ENCODE peak calls at places on chromosome 7, in five cellular contexts. I is SK-N-SH, L is IMR-90, O is K562, F is GM12878. H is an unnamed sample.

GRCh38 chr7:26857534-26858228 is 6.7 kb downstream of the SKAP2 start:
- DNase-seq in I (peak), L (peak), O (no peak), F (no peak), H (no peak)

GRCh38 chr7:68678196-68678595 is 920.1 kb upstream of the AUTS2 start:
- DNase-seq in I (no peak), L (no peak), O (no peak), F (no peak), H (no peak)

GRCh38 chr7:117088623-117089199 is 135.4 kb downstream of the ST7 start:
- DNase-seq in I (no peak), L (no peak), O (no peak), F (no peak), H (no peak)

GRCh38 chr7:135666156-135666555 is 3.8 kb downstream of the STMP1 start:
- DNase-seq in I (no peak), L (peak), O (no peak), F (no peak), H (no peak)

GRCh38 chr7:56092789-56093531 is at the start of gene PHKG1:
- DNase-seq in I (peak), L (peak), O (peak), F (no peak), H (peak)

GRCh38 chr7:123791001-123791400 is 42.2 kb upstream of the WASL start:
- DNase-seq in I (no peak), L (no peak), O (no peak), F (no peak), H (no peak)

GRCh38 chr7:16753932-16754571 is 497 bp downstream of the TSPAN13 start:
- DNase-seq in I (peak), L (peak), O (peak), F (no peak), H (no peak)

GRCh38 chr7:132191418-132191817 is 384.9 kb downstream of the PLXNA4 start:
- DNase-seq in I (no peak), L (no peak), O (no peak), F (no peak), H (no peak)

GRCh38 chr7:68697821-68698280 is 900.4 kb upstream of the AUTS2 start:
- DNase-seq in I (peak), L (peak), O (no peak), F (no peak), H (no peak)

GRCh38 chr7:7791523-7791922 is 73.1 kb upstream of the RPA3 start:
- DNase-seq in I (no peak), L (no peak), O (no peak), F (no peak), H (no peak)

GRCh38 chr7:14835399-14835798 is 67.2 kb downstream of the DGKB start:
- DNase-seq in I (no peak), L (no peak), O (no peak), F (no peak), H (no peak)

DNA sequence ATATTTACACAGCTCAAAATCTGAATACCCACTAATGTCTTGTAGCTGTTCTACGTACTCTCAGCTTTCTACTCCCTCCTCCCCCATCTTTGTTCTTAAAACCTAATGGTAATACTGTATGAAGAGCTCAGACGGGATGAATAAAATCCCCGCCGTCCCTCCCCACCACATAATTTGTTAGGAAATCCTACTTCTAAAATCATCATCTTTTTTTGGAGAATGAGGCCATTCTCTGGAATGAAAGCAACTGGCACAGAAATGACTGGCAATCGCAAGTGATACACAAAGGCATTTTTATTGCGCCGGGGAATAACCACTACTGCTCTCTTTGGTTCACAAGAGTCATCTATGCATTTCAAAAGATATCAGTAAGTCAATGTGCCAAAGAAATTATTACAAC is 27.3 kb downstream of the SLC35B4 start:
- DNase-seq in I (no peak), L (no peak), O (no peak), F (no peak), H (no peak)
- H3K27ac ChIP-seq in I (no peak), L (no peak), O (no peak), F (no peak), H (no peak)

DNA sequence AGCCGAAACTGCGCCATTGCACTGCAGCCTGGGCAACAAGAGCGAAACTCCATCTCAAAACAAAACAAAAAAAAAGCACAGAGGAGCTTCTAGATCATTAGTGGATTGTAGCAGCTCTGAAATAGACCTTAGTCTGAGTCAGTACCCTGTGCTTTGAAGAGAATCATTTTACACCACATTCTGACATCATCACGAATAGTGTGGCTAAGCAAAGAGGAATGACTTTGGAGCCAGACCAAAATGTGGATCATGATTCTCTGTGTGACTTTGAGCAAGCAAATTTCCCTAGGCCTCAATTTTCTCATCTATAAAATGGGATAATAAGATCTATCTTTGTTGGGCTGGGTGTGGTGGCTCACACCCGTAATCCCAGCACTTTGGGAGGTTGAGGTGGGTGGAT is 618.9 kb downstream of the CALN1 start:
- DNase-seq in I (no peak), L (no peak), O (no peak), F (no peak), H (no peak)
- TF ChIP-seq RCOR1 in I (no peak), L (no peak), O (no peak), F (no peak), H (no peak)

DNA sequence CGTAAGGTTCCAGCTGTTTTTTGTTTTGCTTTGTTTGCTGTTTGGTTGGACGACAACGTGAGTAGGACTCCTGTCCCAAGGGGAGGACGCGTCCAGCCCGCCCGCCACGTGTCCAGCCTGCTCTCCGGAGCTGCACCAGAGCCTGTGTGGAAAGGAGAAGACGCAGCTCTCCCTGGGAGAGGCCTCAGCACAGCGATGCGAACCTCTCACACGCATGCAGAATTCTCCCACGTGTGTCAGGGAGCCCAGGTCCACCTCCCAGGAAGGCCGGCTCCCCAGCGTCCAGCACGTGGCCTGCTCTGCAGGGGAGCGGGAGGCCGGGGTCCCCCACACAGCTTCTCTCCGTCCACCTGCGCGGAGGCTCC is 36.4 kb upstream of the DNAJB6 start:
- DNase-seq in I (peak), L (no peak), O (no peak), F (no peak), H (no peak)
- H3K27ac ChIP-seq in I (no peak), L (no peak), O (no peak), F (no peak), H (peak)

GRCh38 chr7:159042084-159042483 is 102.6 kb downstream of the VIPR2 start:
- DNase-seq in I (no peak), L (no peak), O (no peak), F (no peak), H (no peak)
- TF ChIP-seq RCOR1 in I (no peak), L (no peak), O (no peak), F (no peak), H (no peak)

GRCh38 chr7:6376820-6377219 is 70.9 kb downstream of the DAGLB start:
- DNase-seq in I (no peak), L (no peak), O (no peak), F (no peak), H (no peak)

GRCh38 chr7:6380310-6381095 is 67.3 kb downstream of the DAGLB start:
- DNase-seq in I (no peak), L (no peak), O (no peak), F (no peak), H (no peak)

GRCh38 chr7:6379881-6380280 is 67.9 kb downstream of the DAGLB start:
- DNase-seq in I (no peak), L (no peak), O (no peak), F (no peak), H (no peak)

GRCh38 chr7:6375346-6376101 is 72.2 kb downstream of the DAGLB start:
- DNase-seq in I (no peak), L (peak), O (no peak), F (no peak), H (no peak)
- H3K27ac ChIP-seq in I (peak), L (peak), O (peak), F (peak), H (peak)